ENCODE peak calls at places on chromosomes 3 and 15, in five cellular contexts. M is cardiac fibroblast, J is BE2C, E is B cell, T is coronary artery. I is an unnamed sample.

GRCh38 chr3:18988619-18989229 is 159.6 kb upstream of the KCNH8 start:
- DNase-seq in M (peak; percentile 30), J (no peak), E (no peak), T (no peak), I (no peak)

GRCh38 chr3:20080956-20081554 is 40.8 kb downstream of the KAT2B start:
- DNase-seq in M (peak; percentile 26), J (peak; percentile 44), E (peak; percentile 45), T (no peak), I (no peak)

GRCh38 chr3:27681249-27681748 is 40.8 kb downstream of the EOMES start:
- DNase-seq in M (peak; percentile 93), J (peak; percentile 27), E (peak; percentile 52), T (no peak), I (peak; percentile 65)

GRCh38 chr15:25248583-25249235 is 190.1 kb downstream of the UBE3A start:
- DNase-seq in M (no peak), J (peak; percentile 2), E (no peak), T (peak; percentile 58), I (no peak)

GRCh38 chr3:161600185-161600584 is 103.6 kb downstream of the OTOL1 start:
- DNase-seq in M (no peak), J (no peak), E (no peak), T (no peak), I (no peak)

GRCh38 chr15:62607643-62608042 is 434.9 kb upstream of the TPM1 start:
- DNase-seq in M (no peak), J (no peak), E (no peak), T (no peak), I (no peak)

GRCh38 chr3:63911395-63911900 is 735 bp downstream of the SCAANT1 start:
- DNase-seq in M (no peak), J (no peak), E (no peak), T (no peak), I (no peak)

GRCh38 chr15:92899910-92900711 is at the start of gene CHD2:
- DNase-seq in M (peak; percentile 85), J (peak; percentile 72), E (peak; percentile 75), T (peak; percentile 68), I (peak; percentile 77)

GRCh38 chr15:69012761-69013364 is 1.6 kb upstream of the NOX5 start:
- DNase-seq in M (no peak), J (no peak), E (no peak), T (peak; percentile 9), I (no peak)

GRCh38 chr15:100559330-100559729 is 30.6 kb upstream of the CERS3 start:
- DNase-seq in M (peak; percentile 70), J (no peak), E (no peak), T (no peak), I (no peak)

GRCh38 chr15:35693286-35693685 is 147.3 kb upstream of the DPH6 start:
- DNase-seq in M (peak; percentile 76), J (no peak), E (no peak), T (no peak), I (no peak)

GRCh38 chr3:51934139-51934850 is 7.4 kb downstream of the RRP9 start:
- DNase-seq in M (no peak), J (no peak), E (no peak), T (no peak), I (no peak)

GRCh38 chr3:49841126-49841525 is 15.2 kb downstream of the TRAIP start:
- DNase-seq in M (peak; percentile 39), J (peak; percentile 30), E (no peak), T (no peak), I (no peak)

GRCh38 chr15:90249123-90249863 is at the start of gene TTLL13:
- DNase-seq in M (peak; percentile 88), J (peak; percentile 100), E (peak; percentile 79), T (peak; percentile 93), I (peak; percentile 55)

GRCh38 chr15:70494861-70495571 is 268.3 kb downstream of the UACA start:
- DNase-seq in M (peak; percentile 89), J (no peak), E (no peak), T (no peak), I (no peak)

GRCh38 chr3:56775931-56776461 is 25.8 kb downstream of the ARHGEF3 start:
- DNase-seq in M (no peak), J (no peak), E (no peak), T (no peak), I (no peak)

GRCh38 chr15:52488830-52489229 is 39.9 kb downstream of the MYO5A start:
- DNase-seq in M (no peak), J (no peak), E (no peak), T (no peak), I (no peak)

GRCh38 chr15:37076543-37076942 is 23.8 kb downstream of the MEIS2 start:
- DNase-seq in M (no peak), J (no peak), E (no peak), T (no peak), I (no peak)

GRCh38 chr15:41530363-41530956 is 13.6 kb downstream of the RPAP1 start:
- DNase-seq in M (no peak), J (peak; percentile 87), E (no peak), T (no peak), I (no peak)

GRCh38 chr15:41536866-41537265 is 7.2 kb downstream of the RPAP1 start:
- DNase-seq in M (no peak), J (no peak), E (no peak), T (no peak), I (no peak)

GRCh38 chr15:41535529-41535928 is 8.5 kb downstream of the RPAP1 start:
- DNase-seq in M (no peak), J (no peak), E (no peak), T (no peak), I (no peak)
- TF ChIP-seq CTCF in M (no peak), J (no peak), E (no peak), T (no peak), I (no peak)

GRCh38 chr3:14411988-14412387 is 9.6 kb downstream of the SLC6A6 start:
- DNase-seq in M (no peak), J (no peak), E (no peak), T (no peak), I (no peak)
- TF ChIP-seq CTCF in M (peak; percentile 2), J (peak; percentile 34), E (no peak), T (no peak), I (no peak)

GRCh38 chr3:45120615-45121158 is 25.5 kb downstream of the CDCP1 start:
- DNase-seq in M (no peak), J (no peak), E (no peak), T (no peak), I (no peak)
- TF ChIP-seq CTCF in M (no peak), J (no peak), E (no peak), T (no peak), I (no peak)

GRCh38 chr15:64749167-64749566 is 26.2 kb downstream of the RBPMS2 start:
- DNase-seq in M (peak; percentile 52), J (no peak), E (no peak), T (no peak), I (no peak)

GRCh38 chr15:64751464-64751863 is 23.9 kb downstream of the RBPMS2 start:
- DNase-seq in M (no peak), J (no peak), E (no peak), T (no peak), I (no peak)

GRCh38 chr15:64747578-64747977 is 27.8 kb downstream of the RBPMS2 start:
- DNase-seq in M (no peak), J (no peak), E (no peak), T (no peak), I (no peak)

GRCh38 chr15:64748251-64748650 is 27.1 kb downstream of the RBPMS2 start:
- DNase-seq in M (no peak), J (no peak), E (no peak), T (no peak), I (no peak)

DNA sequence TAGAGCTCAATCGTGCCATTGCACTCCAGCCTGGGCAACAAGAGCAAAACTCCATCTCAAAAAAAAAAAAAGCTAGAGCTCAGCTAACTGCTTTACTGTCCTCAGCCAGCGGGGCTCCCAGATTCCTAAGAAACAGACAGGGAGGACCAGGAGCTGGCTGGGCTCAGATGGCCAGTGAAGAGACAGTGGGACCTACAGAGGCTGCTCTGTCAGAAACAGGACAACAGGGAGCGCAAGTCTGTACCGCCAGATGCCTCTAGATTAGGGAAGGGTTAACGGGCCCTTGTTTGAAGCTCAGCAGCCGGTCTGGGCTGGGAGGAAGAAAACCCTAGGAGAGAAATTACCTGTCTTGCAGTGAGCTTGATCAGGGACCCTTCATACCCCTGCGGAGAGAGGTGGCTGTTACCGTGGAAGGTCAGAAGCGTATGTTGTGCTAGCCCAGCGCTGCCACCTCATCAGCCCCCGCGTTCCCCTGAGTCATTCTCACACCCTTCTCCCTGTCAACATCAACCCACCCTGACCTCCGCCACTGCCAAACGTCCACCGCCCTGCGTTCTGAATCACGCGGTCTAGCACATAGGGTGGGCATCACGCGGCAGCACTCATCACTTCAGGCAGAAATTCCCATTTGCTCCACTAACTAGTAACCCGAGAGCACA is 25.3 kb downstream of the RBPMS2 start:
- DNase-seq in M (peak; percentile 56), J (peak; percentile 58), E (no peak), T (no peak), I (no peak)
- TF ChIP-seq CTCF in M (no peak), J (peak; percentile 26), E (no peak), T (no peak), I (no peak)

GRCh38 chr3:99637041-99637380 is 1.4 kb upstream of the COL8A1 start:
- DNase-seq in M (peak; percentile 44), J (no peak), E (no peak), T (no peak), I (no peak)
- TF ChIP-seq CTCF in M (peak; percentile 30), J (no peak), E (no peak), T (no peak), I (no peak)

GRCh38 chr3:156449712-156450574 is 105.0 kb downstream of the SSR3 start:
- DNase-seq in M (peak; percentile 65), J (peak; percentile 41), E (no peak), T (no peak), I (peak; percentile 40)

GRCh38 chr3:156443079-156443478 is 111.8 kb downstream of the SSR3 start:
- DNase-seq in M (peak; percentile 34), J (no peak), E (no peak), T (no peak), I (no peak)

GRCh38 chr3:156445117-156445968 is 109.6 kb downstream of the SSR3 start:
- DNase-seq in M (peak; percentile 18), J (no peak), E (no peak), T (no peak), I (no peak)

DNA sequence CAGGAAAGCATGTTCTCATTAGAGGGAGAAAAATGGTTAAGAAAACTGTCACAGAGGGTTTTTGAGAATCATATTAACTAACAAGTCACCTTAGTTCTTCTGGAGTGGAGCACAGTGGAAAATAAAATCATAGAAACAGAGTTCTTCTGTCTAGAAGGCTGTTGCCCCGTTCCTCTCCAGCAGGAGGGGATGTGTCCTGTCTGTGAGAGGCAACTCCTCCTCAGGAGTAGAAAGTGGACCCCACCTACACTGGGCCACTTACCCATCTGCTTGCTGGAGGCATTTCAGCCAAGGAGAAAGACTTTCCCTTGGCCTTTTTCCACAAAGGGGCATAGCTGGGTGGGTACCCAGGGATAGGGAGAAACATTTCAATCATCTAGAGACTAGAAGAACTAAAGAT is 106.6 kb downstream of the SSR3 start:
- DNase-seq in M (peak; percentile 46), J (peak; percentile 45), E (no peak), T (no peak), I (peak; percentile 29)
- TF ChIP-seq CTCF in M (peak; percentile 65), J (peak; percentile 64), E (peak; percentile 48), T (no peak), I (peak; percentile 37)